ENCODE peak calls at places on chromosomes 7 and 10, in eight cellular contexts. S, U, N, Q, D, X, R and C are unnamed samples.

GRCh38 chr10:7542189-7542914 is 124.4 kb downstream of the ITIH5 start:
- DNase-seq in S (no peak), U (no peak), N (no peak), Q (no peak), D (no peak), X (no peak), R (no peak), C (no peak)

GRCh38 chr10:132133005-132133404 is 53.7 kb upstream of the DPYSL4 start:
- DNase-seq in S (no peak), U (no peak), N (no peak), Q (no peak), D (no peak), X (no peak), R (no peak), C (no peak)

GRCh38 chr7:30727061-30727945 is 24.6 kb upstream of the INMT start:
- DNase-seq in S (no peak), U (peak; percentile 94), N (no peak), Q (no peak), D (peak; percentile 47), X (peak; percentile 80), R (peak; percentile 92), C (peak; percentile 12)

GRCh38 chr10:117442521-117442920 is 67.3 kb upstream of the PDZD8 start:
- DNase-seq in S (no peak), U (no peak), N (no peak), Q (no peak), D (no peak), X (peak; percentile 66), R (peak; percentile 30), C (no peak)

GRCh38 chr7:128137096-128137655 is 103.9 kb upstream of the LEP start:
- DNase-seq in S (no peak), U (peak; percentile 95), N (peak; percentile 50), Q (no peak), D (no peak), X (peak; percentile 78), R (peak; percentile 80), C (no peak)

GRCh38 chr10:14820010-14820774 is 17.6 kb downstream of the CDNF start:
- DNase-seq in S (peak; percentile 83), U (no peak), N (no peak), Q (no peak), D (no peak), X (peak; percentile 84), R (peak; percentile 95), C (no peak)

GRCh38 chr7:106986450-106986977 is 58.0 kb upstream of the PRKAR2B start:
- DNase-seq in S (no peak), U (no peak), N (no peak), Q (no peak), D (no peak), X (no peak), R (no peak), C (no peak)

GRCh38 chr7:47253650-47254080 is 328.2 kb downstream of the TNS3 start:
- DNase-seq in S (peak; percentile 23), U (peak; percentile 88), N (peak; percentile 46), Q (no peak), D (no peak), X (peak; percentile 87), R (peak; percentile 95), C (no peak)

GRCh38 chr7:55133630-55134392 is 115.0 kb downstream of the EGFR start:
- DNase-seq in S (peak; percentile 91), U (no peak), N (no peak), Q (no peak), D (no peak), X (peak; percentile 99), R (peak; percentile 89), C (no peak)

GRCh38 chr7:157016352-157017041 is 6.0 kb upstream of the MNX1 start:
- DNase-seq in S (no peak), U (no peak), N (no peak), Q (no peak), D (no peak), X (no peak), R (no peak), C (no peak)

GRCh38 chr7:139871820-139872219 is 42.8 kb downstream of the TBXAS1 start:
- DNase-seq in S (no peak), U (no peak), N (no peak), Q (no peak), D (no peak), X (peak; percentile 10), R (peak; percentile 77), C (no peak)

GRCh38 chr10:128570596-128570995 is 444.4 kb upstream of the MKI67 start:
- DNase-seq in S (no peak), U (no peak), N (no peak), Q (no peak), D (no peak), X (no peak), R (no peak), C (no peak)

GRCh38 chr7:92517626-92518025 is 10.7 kb downstream of the PEX1 start:
- DNase-seq in S (no peak), U (no peak), N (no peak), Q (no peak), D (no peak), X (peak; percentile 58), R (peak; percentile 39), C (no peak)

GRCh38 chr10:46308666-46309450 is 22.1 kb downstream of the ANTXRL start:
- DNase-seq in S (no peak), U (no peak), N (no peak), Q (no peak), D (no peak), X (no peak), R (peak; percentile 26), C (no peak)

GRCh38 chr7:584122-584465 is 64.4 kb upstream of the PDGFA start:
- DNase-seq in S (no peak), U (no peak), N (no peak), Q (no peak), D (peak; percentile 86), X (no peak), R (no peak), C (no peak)

GRCh38 chr7:92765725-92766124 is 70.6 kb downstream of the CDK6 start:
- DNase-seq in S (no peak), U (no peak), N (no peak), Q (no peak), D (no peak), X (peak; percentile 88), R (no peak), C (no peak)

GRCh38 chr10:46325021-46325420 is 38.2 kb downstream of the ANTXRL start:
- DNase-seq in S (no peak), U (peak; percentile 41), N (no peak), Q (no peak), D (no peak), X (peak; percentile 43), R (peak; percentile 86), C (no peak)

GRCh38 chr7:117731455-117731854 is 141.8 kb downstream of the CTTNBP2 start:
- DNase-seq in S (no peak), U (no peak), N (no peak), Q (no peak), D (no peak), X (no peak), R (no peak), C (no peak)

GRCh38 chr10:49286686-49287085 is 12.3 kb upstream of the C10orf71 start:
- DNase-seq in S (no peak), U (no peak), N (no peak), Q (no peak), D (no peak), X (no peak), R (no peak), C (no peak)

GRCh38 chr10:6607187-6607586 is 27.1 kb upstream of the PRKCQ start:
- DNase-seq in S (no peak), U (no peak), N (no peak), Q (no peak), D (peak; percentile 27), X (no peak), R (no peak), C (no peak)

GRCh38 chr10:623477-624311 is 65.8 kb downstream of the DIP2C start:
- DNase-seq in S (no peak), U (no peak), N (no peak), Q (no peak), D (no peak), X (no peak), R (no peak), C (no peak)